ENCODE peak calls at places on chromosome 3, in seven cellular contexts. J is heart right ventricle, F is IMR-90, R is fibroblast of the aortic adventitia, B is mucosa of descending colon, E is AG09309, G is left ventricle myocardium inferior. M is an unnamed sample.
A peak's percentile ranks its signal among the peaks of the same experiment; 100 is the strongest.

GRCh38 chr3:167493240-167493639 is 19.4 kb upstream of the SERPINI2 start:
- DNase-seq in B (no peak), E (no peak), F (no peak), J (no peak), R (no peak), G (no peak), M (no peak)

GRCh38 chr3:172259191-172259590 is 189.1 kb downstream of the GHSR start:
- DNase-seq in F (no peak), E (no peak), R (peak; percentile 52), J (no peak), B (no peak), G (no peak), M (peak; percentile 35)

GRCh38 chr3:5022966-5023776 is 43.9 kb downstream of the BHLHE40 start:
- DNase-seq in B (no peak), F (peak; percentile 100), G (no peak), J (no peak), R (peak; percentile 98), E (peak; percentile 95), M (peak; percentile 92)

GRCh38 chr3:58422756-58423324 is 10.8 kb downstream of the PDHB start:
- DNase-seq in R (peak; percentile 36), J (no peak), G (no peak), E (no peak), B (no peak), F (peak; percentile 32), M (peak; percentile 23)

GRCh38 chr3:71064288-71064975 is 519.1 kb downstream of the FOXP1 start:
- DNase-seq in R (peak; percentile 87), F (peak; percentile 68), J (no peak), E (no peak), B (peak; percentile 80), G (no peak), M (peak; percentile 73)

GRCh38 chr3:13515786-13516783 is 32.8 kb upstream of the FBLN2 start:
- DNase-seq in G (peak; percentile 65), B (no peak), F (no peak), E (no peak), J (peak; percentile 69), R (peak; percentile 52), M (no peak)

GRCh38 chr3:133663569-133664313 is 2.0 kb upstream of the TOPBP1 start:
- DNase-seq in E (peak; percentile 8), G (no peak), J (no peak), B (no peak), R (peak; percentile 50), F (peak; percentile 55), M (peak; percentile 16)

GRCh38 chr3:197856199-197856816 is 65.3 kb downstream of the LRCH3 start:
- DNase-seq in G (no peak), J (no peak), R (no peak), F (no peak), B (no peak), E (no peak), M (no peak)

GRCh38 chr3:114418724-114419543 is 125.1 kb downstream of the TIGIT start:
- DNase-seq in J (no peak), B (no peak), G (no peak), R (peak; percentile 95), F (peak; percentile 95), E (peak; percentile 90), M (peak; percentile 91)

GRCh38 chr3:52892625-52893311 is 4.6 kb downstream of the STIMATE start:
- DNase-seq in F (no peak), B (no peak), G (no peak), R (peak; percentile 46), E (no peak), J (no peak), M (peak; percentile 53)

GRCh38 chr3:54122802-54123537 is 618 bp downstream of the CACNA2D3 start:
- DNase-seq in R (no peak), J (no peak), B (no peak), E (no peak), F (no peak), G (no peak), M (no peak)

GRCh38 chr3:105222568-105223093 is 144.1 kb upstream of the ALCAM start:
- DNase-seq in F (no peak), R (no peak), G (no peak), B (no peak), J (no peak), E (no peak), M (no peak)

GRCh38 chr3:172542089-172542488 is 18.9 kb upstream of the TNFSF10 start:
- DNase-seq in B (no peak), F (no peak), E (no peak), G (no peak), R (no peak), J (no peak), M (no peak)

GRCh38 chr3:138587374-138587773 is 6.7 kb downstream of the CEP70 start:
- DNase-seq in E (no peak), F (no peak), B (no peak), J (no peak), G (no peak), R (no peak), M (no peak)

GRCh38 chr3:40332684-40333083 is 23.2 kb downstream of the EIF1B start:
- DNase-seq in G (no peak), B (no peak), E (no peak), F (no peak), R (no peak), J (no peak), M (no peak)

GRCh38 chr3:53320697-53321096 is 26.6 kb downstream of the DCP1A start:
- DNase-seq in F (peak; percentile 28), R (peak; percentile 19), J (no peak), E (no peak), G (no peak), B (no peak), M (peak; percentile 16)

GRCh38 chr3:69271098-69271497 is 114.8 kb downstream of the FRMD4B start:
- DNase-seq in R (no peak), G (no peak), E (no peak), F (no peak), B (no peak), J (no peak), M (no peak)

GRCh38 chr3:187744169-187745151 is 808 bp downstream of the BCL6 start:
- DNase-seq in R (peak; percentile 67), B (peak; percentile 73), E (no peak), J (peak; percentile 55), G (peak; percentile 48), F (peak; percentile 49), M (peak; percentile 64)

GRCh38 chr3:10867384-10867783 is 51.4 kb downstream of the SLC6A11 start:
- DNase-seq in E (no peak), R (peak; percentile 19), F (no peak), J (no peak), B (no peak), G (no peak), M (no peak)

GRCh38 chr3:99943931-99944761 is 126.5 kb downstream of the CMSS1 start:
- DNase-seq in F (peak; percentile 47), G (no peak), J (no peak), E (no peak), R (peak; percentile 51), B (no peak), M (no peak)

GRCh38 chr3:188553569-188553968 is 399.6 kb downstream of the LPP start:
- DNase-seq in E (no peak), F (no peak), J (no peak), B (no peak), R (no peak), G (no peak), M (peak; percentile 20)

GRCh38 chr3:107432646-107433045 is 55.4 kb downstream of the CCDC54 start:
- DNase-seq in R (no peak), E (no peak), J (no peak), F (no peak), G (no peak), B (no peak), M (peak; percentile 14)
- H3K4me3 ChIP-seq in R (no peak overlapping the region), E (no peak overlapping the region), J (no peak overlapping the region), F (no peak overlapping the region), G (peak overlapping the region; percentile 80), B (no peak overlapping the region), M (peak overlapping the region; percentile 77)

GRCh38 chr3:48664313-48664644 is 1.6 kb upstream of the CELSR3 start:
- DNase-seq in R (no peak), F (no peak), E (no peak), J (no peak), G (no peak), B (no peak), M (no peak)
- TF ChIP-seq CTCF in R (no peak), F (no peak), E (no peak), J (peak; percentile 7), G (peak; percentile 13), B (peak; percentile 5), M (no peak)

DNA sequence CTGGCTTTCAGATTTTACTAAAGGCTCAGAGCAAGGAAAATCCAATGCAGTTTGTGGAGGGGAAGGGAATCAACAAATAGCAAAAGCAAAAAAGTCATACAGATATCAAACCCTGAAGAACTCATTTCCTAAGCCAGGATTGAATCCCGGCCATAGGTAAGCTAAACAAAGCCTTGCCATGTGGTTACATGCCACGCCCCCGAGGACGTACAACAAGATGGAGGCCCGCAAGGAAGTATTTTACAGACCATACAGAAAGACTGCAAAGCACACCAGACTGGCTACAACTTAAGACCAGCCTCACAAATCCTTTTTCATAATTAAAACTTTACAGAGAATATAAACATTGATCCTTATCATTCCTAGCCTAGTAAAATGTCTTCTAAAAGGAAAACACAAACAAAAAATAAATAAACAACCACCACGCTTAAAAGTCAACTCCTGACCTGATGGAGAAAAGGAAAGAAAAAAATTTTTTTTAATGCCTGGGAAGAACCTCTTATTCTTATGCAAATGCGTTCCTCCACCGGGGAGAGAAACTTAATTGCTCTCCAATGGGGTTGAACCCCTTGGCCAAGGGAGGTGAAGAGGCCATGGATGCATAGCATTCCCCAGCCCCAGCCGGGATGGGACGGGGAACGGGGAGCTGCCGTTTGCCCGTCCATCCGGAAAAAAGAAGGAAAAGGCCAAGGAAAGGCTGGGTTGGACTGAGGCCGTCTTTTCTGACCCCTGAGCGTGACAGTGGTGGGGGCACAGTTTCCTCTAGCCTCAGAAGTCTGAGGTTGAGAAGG is 39.3 kb downstream of the IL1RAP start:
- DNase-seq in F (no peak), B (no peak), E (no peak), R (no peak), G (no peak), J (no peak), M (no peak)
- H3K4me3 ChIP-seq in F (no peak overlapping the region), B (no peak overlapping the region), E (no peak overlapping the region), R (no peak overlapping the region), G (no peak overlapping the region), J (no peak overlapping the region), M (no peak overlapping the region)

GRCh38 chr3:78201066-78201465 is 1161.2 kb downstream of the ROBO2 start:
- DNase-seq in J (no peak), F (no peak), B (no peak), R (no peak), G (no peak), E (no peak), M (no peak)

GRCh38 chr3:78204977-78205376 is 1165.1 kb downstream of the ROBO2 start:
- DNase-seq in J (no peak), B (no peak), R (peak; percentile 51), E (peak; percentile 42), G (no peak), F (peak; percentile 67), M (peak; percentile 45)
- TF ChIP-seq CTCF in J (no peak), B (no peak), R (no peak), E (peak; percentile 28), G (peak; percentile 37), F (peak; percentile 33), M (no peak)

M was measured in foreskin fibroblast.